ENCODE peak calls at places on chromosomes 16 and 17, in six cellular contexts. One of them, this sample, is unnamed.

GRCh38 chr16:27618140-27618539 is 68.2 kb downstream of the KATNIP start:
- DNase-seq in HL-60: no peak
- DNase-seq in activated CD8-positive, alpha-beta T cell treated with anti-CD3 and anti-CD28 coated beads for 36 hours: no peak
- DNase-seq in RWPE1: no peak
- DNase-seq in activated B cell treated with CpG ODN at 0.5 μM for 24 hours: no peak
- DNase-seq in AG04449: no peak
- DNase-seq in this sample: no peak

GRCh38 chr17:12952012-12952411 is 65.8 kb downstream of the ELAC2 start:
- DNase-seq in HL-60: no peak
- DNase-seq in RWPE1: no peak
- DNase-seq in activated CD8-positive, alpha-beta T cell treated with anti-CD3 and anti-CD28 coated beads for 36 hours: no peak
- DNase-seq in AG04449: no peak
- DNase-seq in activated B cell treated with CpG ODN at 0.5 μM for 24 hours: no peak
- DNase-seq in this sample: no peak

GRCh38 chr16:85491798-85492616 is 121.1 kb upstream of the GSE1 start:
- DNase-seq in activated B cell treated with CpG ODN at 0.5 μM for 24 hours: no peak
- DNase-seq in AG04449: no peak
- DNase-seq in activated CD8-positive, alpha-beta T cell treated with anti-CD3 and anti-CD28 coated beads for 36 hours: peak
- DNase-seq in HL-60: no peak
- DNase-seq in RWPE1: peak
- DNase-seq in this sample: peak

GRCh38 chr17:82193520-82194236 is 19.0 kb downstream of the CCDC57 start:
- DNase-seq in AG04449: no peak
- DNase-seq in HL-60: peak
- DNase-seq in RWPE1: no peak
- DNase-seq in activated B cell treated with CpG ODN at 0.5 μM for 24 hours: no peak
- DNase-seq in activated CD8-positive, alpha-beta T cell treated with anti-CD3 and anti-CD28 coated beads for 36 hours: no peak
- DNase-seq in this sample: no peak

GRCh38 chr17:78374631-78375274 is 3.7 kb upstream of the PGS1 start:
- DNase-seq in RWPE1: no peak
- DNase-seq in HL-60: no peak
- DNase-seq in activated CD8-positive, alpha-beta T cell treated with anti-CD3 and anti-CD28 coated beads for 36 hours: no peak
- DNase-seq in activated B cell treated with CpG ODN at 0.5 μM for 24 hours: no peak
- DNase-seq in AG04449: no peak
- DNase-seq in this sample: no peak

GRCh38 chr17:7336240-7337175 is at the start of gene ACAP1:
- DNase-seq in RWPE1: no peak
- DNase-seq in activated CD8-positive, alpha-beta T cell treated with anti-CD3 and anti-CD28 coated beads for 36 hours: peak
- DNase-seq in HL-60: peak
- DNase-seq in AG04449: no peak
- DNase-seq in activated B cell treated with CpG ODN at 0.5 μM for 24 hours: peak
- DNase-seq in this sample: no peak

GRCh38 chr17:48054238-48055185 is 6.4 kb downstream of the NFE2L1 start:
- DNase-seq in activated CD8-positive, alpha-beta T cell treated with anti-CD3 and anti-CD28 coated beads for 36 hours: no peak
- DNase-seq in HL-60: no peak
- DNase-seq in AG04449: no peak
- DNase-seq in activated B cell treated with CpG ODN at 0.5 μM for 24 hours: no peak
- DNase-seq in RWPE1: peak
- DNase-seq in this sample: peak

GRCh38 chr17:78129385-78130079 is 977 bp upstream of the TMC6 start:
- DNase-seq in activated B cell treated with CpG ODN at 0.5 μM for 24 hours: peak
- DNase-seq in HL-60: peak
- DNase-seq in AG04449: no peak
- DNase-seq in RWPE1: no peak
- DNase-seq in activated CD8-positive, alpha-beta T cell treated with anti-CD3 and anti-CD28 coated beads for 36 hours: peak
- DNase-seq in this sample: no peak

GRCh38 chr16:81035398-81035974 is at the start of gene ATMIN:
- DNase-seq in activated B cell treated with CpG ODN at 0.5 μM for 24 hours: peak
- DNase-seq in AG04449: no peak
- DNase-seq in activated CD8-positive, alpha-beta T cell treated with anti-CD3 and anti-CD28 coated beads for 36 hours: peak
- DNase-seq in RWPE1: peak
- DNase-seq in HL-60: peak
- DNase-seq in this sample: peak

GRCh38 chr16:30459456-30459855 is 13.1 kb upstream of the ITGAL start:
- DNase-seq in activated CD8-positive, alpha-beta T cell treated with anti-CD3 and anti-CD28 coated beads for 36 hours: no peak
- DNase-seq in RWPE1: no peak
- DNase-seq in activated B cell treated with CpG ODN at 0.5 μM for 24 hours: no peak
- DNase-seq in AG04449: no peak
- DNase-seq in HL-60: peak
- DNase-seq in this sample: no peak

GRCh38 chr17:82031885-82032627 is 578 bp downstream of the RAC3 start:
- DNase-seq in RWPE1: peak
- DNase-seq in activated B cell treated with CpG ODN at 0.5 μM for 24 hours: no peak
- DNase-seq in HL-60: peak
- DNase-seq in activated CD8-positive, alpha-beta T cell treated with anti-CD3 and anti-CD28 coated beads for 36 hours: peak
- DNase-seq in AG04449: no peak
- DNase-seq in this sample: no peak

GRCh38 chr16:68332411-68333121 is 21.7 kb downstream of the PRMT7 start:
- DNase-seq in AG04449: no peak
- DNase-seq in HL-60: peak
- DNase-seq in activated CD8-positive, alpha-beta T cell treated with anti-CD3 and anti-CD28 coated beads for 36 hours: no peak
- DNase-seq in RWPE1: no peak
- DNase-seq in activated B cell treated with CpG ODN at 0.5 μM for 24 hours: no peak
- DNase-seq in this sample: peak

GRCh38 chr17:1627219-1627986 is 1.2 kb downstream of the SLC43A2 start:
- DNase-seq in HL-60: peak
- DNase-seq in activated CD8-positive, alpha-beta T cell treated with anti-CD3 and anti-CD28 coated beads for 36 hours: no peak
- DNase-seq in RWPE1: no peak
- DNase-seq in activated B cell treated with CpG ODN at 0.5 μM for 24 hours: peak
- DNase-seq in AG04449: no peak
- DNase-seq in this sample: no peak

GRCh38 chr17:6639651-6640535 is 618 bp downstream of the KIAA0753 start:
- DNase-seq in activated CD8-positive, alpha-beta T cell treated with anti-CD3 and anti-CD28 coated beads for 36 hours: peak
- DNase-seq in HL-60: peak
- DNase-seq in activated B cell treated with CpG ODN at 0.5 μM for 24 hours: no peak
- DNase-seq in AG04449: no peak
- DNase-seq in RWPE1: peak
- DNase-seq in this sample: no peak

GRCh38 chr16:54928421-54929089 is 2.1 kb upstream of the IRX5 start:
- DNase-seq in activated CD8-positive, alpha-beta T cell treated with anti-CD3 and anti-CD28 coated beads for 36 hours: peak
- DNase-seq in activated B cell treated with CpG ODN at 0.5 μM for 24 hours: no peak
- DNase-seq in AG04449: no peak
- DNase-seq in HL-60: peak
- DNase-seq in RWPE1: peak
- DNase-seq in this sample: no peak

GRCh38 chr16:87791295-87792204 is 25.8 kb upstream of the KLHDC4 start:
- DNase-seq in AG04449: no peak
- DNase-seq in activated B cell treated with CpG ODN at 0.5 μM for 24 hours: no peak
- DNase-seq in HL-60: no peak
- DNase-seq in RWPE1: no peak
- DNase-seq in activated CD8-positive, alpha-beta T cell treated with anti-CD3 and anti-CD28 coated beads for 36 hours: no peak
- DNase-seq in this sample: no peak

GRCh38 chr16:51326131-51326856 is 175.2 kb upstream of the SALL1 start:
- DNase-seq in RWPE1: peak
- DNase-seq in AG04449: peak
- DNase-seq in activated B cell treated with CpG ODN at 0.5 μM for 24 hours: no peak
- DNase-seq in activated CD8-positive, alpha-beta T cell treated with anti-CD3 and anti-CD28 coated beads for 36 hours: no peak
- DNase-seq in HL-60: no peak
- DNase-seq in this sample: no peak

GRCh38 chr17:57612202-57613071 is 132.7 kb downstream of the CCDC182 start:
- DNase-seq in AG04449: no peak
- DNase-seq in HL-60: no peak
- DNase-seq in activated CD8-positive, alpha-beta T cell treated with anti-CD3 and anti-CD28 coated beads for 36 hours: peak
- DNase-seq in RWPE1: no peak
- DNase-seq in activated B cell treated with CpG ODN at 0.5 μM for 24 hours: peak
- DNase-seq in this sample: no peak

GRCh38 chr16:15880434-15880833 is 8.0 kb downstream of the CEP20 start:
- DNase-seq in RWPE1: no peak
- DNase-seq in activated CD8-positive, alpha-beta T cell treated with anti-CD3 and anti-CD28 coated beads for 36 hours: no peak
- DNase-seq in activated B cell treated with CpG ODN at 0.5 μM for 24 hours: no peak
- DNase-seq in AG04449: no peak
- DNase-seq in HL-60: no peak
- DNase-seq in this sample: no peak

GRCh38 chr16:80463776-80464175 is 77.0 kb upstream of the DYNLRB2 start:
- DNase-seq in AG04449: no peak
- DNase-seq in RWPE1: no peak
- DNase-seq in activated B cell treated with CpG ODN at 0.5 μM for 24 hours: no peak
- DNase-seq in HL-60: no peak
- DNase-seq in activated CD8-positive, alpha-beta T cell treated with anti-CD3 and anti-CD28 coated beads for 36 hours: no peak
- DNase-seq in this sample: no peak

GRCh38 chr16:52603015-52603414 is 56.1 kb upstream of the TOX3 start:
- DNase-seq in activated B cell treated with CpG ODN at 0.5 μM for 24 hours: no peak
- DNase-seq in RWPE1: no peak
- DNase-seq in HL-60: no peak
- DNase-seq in activated CD8-positive, alpha-beta T cell treated with anti-CD3 and anti-CD28 coated beads for 36 hours: no peak
- DNase-seq in AG04449: no peak
- DNase-seq in this sample: peak

GRCh38 chr17:77432791-77433190 is 292.0 kb downstream of the SEC14L1 start:
- DNase-seq in AG04449: no peak
- DNase-seq in activated B cell treated with CpG ODN at 0.5 μM for 24 hours: no peak
- DNase-seq in HL-60: no peak
- DNase-seq in activated CD8-positive, alpha-beta T cell treated with anti-CD3 and anti-CD28 coated beads for 36 hours: peak
- DNase-seq in RWPE1: no peak
- DNase-seq in this sample: no peak

GRCh38 chr17:82882715-82883446 is 43.1 kb upstream of the ZNF750 start:
- DNase-seq in RWPE1: no peak
- DNase-seq in AG04449: no peak
- DNase-seq in activated B cell treated with CpG ODN at 0.5 μM for 24 hours: no peak
- DNase-seq in activated CD8-positive, alpha-beta T cell treated with anti-CD3 and anti-CD28 coated beads for 36 hours: peak
- DNase-seq in HL-60: no peak
- DNase-seq in this sample: peak

GRCh38 chr17:39239640-39240314 is 14.0 kb upstream of the STAC2 start:
- DNase-seq in activated B cell treated with CpG ODN at 0.5 μM for 24 hours: peak
- DNase-seq in activated CD8-positive, alpha-beta T cell treated with anti-CD3 and anti-CD28 coated beads for 36 hours: peak
- DNase-seq in AG04449: no peak
- DNase-seq in RWPE1: peak
- DNase-seq in HL-60: peak
- DNase-seq in this sample: no peak

GRCh38 chr17:46020023-46020735 is 21.1 kb downstream of the STH start:
- DNase-seq in RWPE1: no peak
- DNase-seq in HL-60: peak
- DNase-seq in activated CD8-positive, alpha-beta T cell treated with anti-CD3 and anti-CD28 coated beads for 36 hours: peak
- DNase-seq in AG04449: no peak
- DNase-seq in activated B cell treated with CpG ODN at 0.5 μM for 24 hours: peak
- DNase-seq in this sample: no peak

GRCh38 chr16:72833969-72834368 is 214.0 kb downstream of the ZFHX3 start:
- DNase-seq in activated B cell treated with CpG ODN at 0.5 μM for 24 hours: no peak
- DNase-seq in AG04449: no peak
- DNase-seq in activated CD8-positive, alpha-beta T cell treated with anti-CD3 and anti-CD28 coated beads for 36 hours: no peak
- DNase-seq in HL-60: no peak
- DNase-seq in RWPE1: no peak
- DNase-seq in this sample: no peak

GRCh38 chr17:82283208-82283749 is 9.8 kb upstream of the CSNK1D start:
- DNase-seq in AG04449: no peak
- DNase-seq in HL-60: peak
- DNase-seq in activated CD8-positive, alpha-beta T cell treated with anti-CD3 and anti-CD28 coated beads for 36 hours: peak
- DNase-seq in RWPE1: peak
- DNase-seq in activated B cell treated with CpG ODN at 0.5 μM for 24 hours: no peak
- DNase-seq in this sample: no peak

GRCh38 chr17:76382305-76382802 is 2.1 kb upstream of the SPHK1 start:
- DNase-seq in RWPE1: peak
- DNase-seq in activated B cell treated with CpG ODN at 0.5 μM for 24 hours: no peak
- DNase-seq in AG04449: no peak
- DNase-seq in activated CD8-positive, alpha-beta T cell treated with anti-CD3 and anti-CD28 coated beads for 36 hours: peak
- DNase-seq in HL-60: peak
- DNase-seq in this sample: no peak

GRCh38 chr16:24504467-24505345 is 34.7 kb upstream of the RBBP6 start:
- DNase-seq in HL-60: peak
- DNase-seq in activated B cell treated with CpG ODN at 0.5 μM for 24 hours: peak
- DNase-seq in activated CD8-positive, alpha-beta T cell treated with anti-CD3 and anti-CD28 coated beads for 36 hours: peak
- DNase-seq in RWPE1: peak
- DNase-seq in AG04449: no peak
- DNase-seq in this sample: peak

GRCh38 chr16:24497405-24497804 is 42.0 kb upstream of the RBBP6 start:
- DNase-seq in HL-60: no peak
- DNase-seq in RWPE1: peak
- DNase-seq in activated CD8-positive, alpha-beta T cell treated with anti-CD3 and anti-CD28 coated beads for 36 hours: no peak
- DNase-seq in activated B cell treated with CpG ODN at 0.5 μM for 24 hours: no peak
- DNase-seq in AG04449: no peak
- DNase-seq in this sample: no peak

GRCh38 chr16:24493859-24494258 is 45.5 kb upstream of the RBBP6 start:
- DNase-seq in HL-60: no peak
- DNase-seq in activated B cell treated with CpG ODN at 0.5 μM for 24 hours: no peak
- DNase-seq in RWPE1: peak
- DNase-seq in AG04449: no peak
- DNase-seq in activated CD8-positive, alpha-beta T cell treated with anti-CD3 and anti-CD28 coated beads for 36 hours: no peak
- DNase-seq in this sample: no peak

GRCh38 chr16:24499193-24499814 is 40.1 kb upstream of the RBBP6 start:
- DNase-seq in RWPE1: peak
- DNase-seq in activated CD8-positive, alpha-beta T cell treated with anti-CD3 and anti-CD28 coated beads for 36 hours: peak
- DNase-seq in activated B cell treated with CpG ODN at 0.5 μM for 24 hours: no peak
- DNase-seq in AG04449: no peak
- DNase-seq in HL-60: peak
- DNase-seq in this sample: no peak
- TF ChIP-seq CTCF in RWPE1: no peak
- TF ChIP-seq CTCF in activated CD8-positive, alpha-beta T cell treated with anti-CD3 and anti-CD28 coated beads for 36 hours: no peak
- TF ChIP-seq CTCF in activated B cell treated with CpG ODN at 0.5 μM for 24 hours: no peak
- TF ChIP-seq CTCF in AG04449: peak
- TF ChIP-seq CTCF in HL-60: peak
- TF ChIP-seq CTCF in this sample: peak

GRCh38 chr16:3150346-3151218 is 15.8 kb downstream of the ZNF213 start:
- DNase-seq in activated B cell treated with CpG ODN at 0.5 μM for 24 hours: peak
- DNase-seq in HL-60: peak
- DNase-seq in RWPE1: peak
- DNase-seq in AG04449: no peak
- DNase-seq in activated CD8-positive, alpha-beta T cell treated with anti-CD3 and anti-CD28 coated beads for 36 hours: peak
- DNase-seq in this sample: peak
- TF ChIP-seq CTCF in activated B cell treated with CpG ODN at 0.5 μM for 24 hours: no peak
- TF ChIP-seq CTCF in HL-60: no peak
- TF ChIP-seq CTCF in RWPE1: no peak
- TF ChIP-seq CTCF in AG04449: no peak
- TF ChIP-seq CTCF in activated CD8-positive, alpha-beta T cell treated with anti-CD3 and anti-CD28 coated beads for 36 hours: no peak
- TF ChIP-seq CTCF in this sample: no peak

GRCh38 chr17:34321981-34322380 is 2.7 kb downstream of the CCL8 start:
- DNase-seq in HL-60: no peak
- DNase-seq in AG04449: no peak
- DNase-seq in RWPE1: no peak
- DNase-seq in activated B cell treated with CpG ODN at 0.5 μM for 24 hours: no peak
- DNase-seq in activated CD8-positive, alpha-beta T cell treated with anti-CD3 and anti-CD28 coated beads for 36 hours: no peak
- DNase-seq in this sample: no peak
- TF ChIP-seq CTCF in HL-60: no peak
- TF ChIP-seq CTCF in AG04449: no peak
- TF ChIP-seq CTCF in RWPE1: no peak
- TF ChIP-seq CTCF in activated B cell treated with CpG ODN at 0.5 μM for 24 hours: no peak
- TF ChIP-seq CTCF in activated CD8-positive, alpha-beta T cell treated with anti-CD3 and anti-CD28 coated beads for 36 hours: no peak
- TF ChIP-seq CTCF in this sample: no peak

DNA sequence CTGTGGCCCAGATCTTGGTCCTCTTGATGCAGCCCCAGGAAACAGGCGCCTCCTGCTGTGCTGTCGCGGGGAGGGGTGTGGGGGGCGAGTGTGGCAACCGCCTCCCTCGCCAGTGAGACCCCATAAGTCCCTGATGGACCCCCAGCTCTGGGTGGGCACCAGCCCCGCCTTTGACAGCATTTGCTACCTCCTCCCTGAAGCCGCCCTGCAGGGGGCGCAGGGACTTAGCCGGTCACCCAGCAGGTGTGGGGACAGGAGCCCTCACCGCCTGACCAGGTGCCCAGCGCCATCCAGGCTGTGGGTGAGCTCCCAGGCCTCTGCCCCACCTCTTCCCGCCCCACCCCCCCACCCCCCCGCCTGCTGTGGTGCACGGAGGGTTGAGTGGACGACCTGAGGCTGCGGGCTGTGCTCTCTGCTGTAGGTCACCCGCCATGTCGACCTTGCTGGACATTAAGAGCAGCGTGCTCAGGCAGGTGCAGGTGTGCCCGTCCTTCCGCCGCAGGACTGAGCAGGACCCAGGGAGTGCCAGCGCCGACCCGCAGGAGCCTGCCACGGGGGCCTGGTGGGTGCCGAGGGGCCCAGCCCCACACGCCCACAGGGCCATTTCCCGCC is 4.8 kb downstream of the BAIAP3 start:
- DNase-seq in activated B cell treated with CpG ODN at 0.5 μM for 24 hours: no peak
- DNase-seq in RWPE1: no peak
- DNase-seq in AG04449: no peak
- DNase-seq in HL-60: no peak
- DNase-seq in activated CD8-positive, alpha-beta T cell treated with anti-CD3 and anti-CD28 coated beads for 36 hours: peak
- DNase-seq in this sample: no peak
- TF ChIP-seq CTCF in activated B cell treated with CpG ODN at 0.5 μM for 24 hours: no peak
- TF ChIP-seq CTCF in RWPE1: peak
- TF ChIP-seq CTCF in AG04449: peak
- TF ChIP-seq CTCF in HL-60: peak
- TF ChIP-seq CTCF in activated CD8-positive, alpha-beta T cell treated with anti-CD3 and anti-CD28 coated beads for 36 hours: peak
- TF ChIP-seq CTCF in this sample: peak

This sample was measured in LNCaP clone FGC.